ENCODE peak calls at places on chromosome 12, in ten cellular contexts. U is cardiac fibroblast; D is Right ventricle myocardium inferior; Z is K562; N is frontal cortex; S is activated CD4-positive, alpha-beta T cell treated with anti-CD3 and anti-CD28 coated beads, Interleukin-2, amount 50 U/mL, for 48 hours; T is H4; A is stimulated activated CD4-positive, alpha-beta T cell treated with anti-CD3 and anti-CD28 coated beads, TNF-alpha, amount 100 ng/mL, for 48 hours; V is naive B cell; E is NCI-H1092 treated with DMSO at 0.1 percent for 48 hours. I is an unnamed sample.

GRCh38 chr12:1663440-1664132 is 27.3 kb upstream of the ADIPOR2 start:
- DNase-seq in U (no peak), D (no peak), Z (no peak), N (no peak), S (no peak), T (no peak), A (no peak), V (no peak), E (no peak), I (no peak)

GRCh38 chr12:104218935-104219334 is 3.4 kb downstream of the TXNRD1 start:
- DNase-seq in U (peak), D (no peak), Z (no peak), N (no peak), S (no peak), T (peak), A (no peak), V (no peak), E (no peak), I (no peak)

GRCh38 chr12:132414634-132415340 is 75.2 kb upstream of the FBRSL1 start:
- DNase-seq in U (peak), D (peak), Z (peak), N (peak), S (peak), T (peak), A (peak), V (peak), E (peak), I (peak)

GRCh38 chr12:47527816-47528215 is 178.0 kb downstream of the RPAP3 start:
- DNase-seq in U (peak), D (no peak), Z (no peak), N (no peak), S (no peak), T (no peak), A (no peak), V (no peak), E (no peak), I (no peak)

GRCh38 chr12:116288735-116289134 is 11.2 kb upstream of the MED13L start:
- DNase-seq in U (no peak), D (no peak), Z (no peak), N (no peak), S (no peak), T (no peak), A (no peak), V (no peak), E (no peak), I (no peak)

GRCh38 chr12:20105938-20106337 is 262.4 kb upstream of the PDE3A start:
- DNase-seq in U (peak), D (no peak), Z (no peak), N (no peak), S (no peak), T (no peak), A (no peak), V (no peak), E (no peak), I (no peak)

GRCh38 chr12:103768467-103769123 is 72.4 kb downstream of the NT5DC3 start:
- DNase-seq in U (no peak), D (no peak), Z (no peak), N (no peak), S (no peak), T (no peak), A (no peak), V (no peak), E (no peak), I (no peak)

GRCh38 chr12:91920740-91921139 is 224.9 kb downstream of the BTG1 start:
- DNase-seq in U (no peak), D (no peak), Z (no peak), N (no peak), S (no peak), T (no peak), A (no peak), V (no peak), E (no peak), I (no peak)

GRCh38 chr12:75483411-75483810 is 2.9 kb downstream of the GLIPR1 start:
- DNase-seq in U (peak), D (no peak), Z (no peak), N (no peak), S (no peak), T (no peak), A (no peak), V (no peak), E (no peak), I (no peak)

GRCh38 chr12:57477710-57478681 is 1.7 kb downstream of the ARHGAP9 start:
- DNase-seq in U (peak), D (no peak), Z (peak), N (no peak), S (peak), T (no peak), A (peak), V (peak), E (no peak), I (no peak)

GRCh38 chr12:93484315-93484981 is 17.1 kb downstream of the MRPL42 start:
- DNase-seq in U (peak), D (no peak), Z (no peak), N (no peak), S (no peak), T (peak), A (no peak), V (no peak), E (no peak), I (no peak)

GRCh38 chr12:89497467-89497866 is 27.1 kb downstream of the GALNT4 start:
- DNase-seq in U (no peak), D (no peak), Z (no peak), N (no peak), S (no peak), T (no peak), A (no peak), V (no peak), E (no peak), I (no peak)

GRCh38 chr12:85779768-85780167 is 56.4 kb downstream of the RASSF9 start:
- DNase-seq in U (no peak), D (no peak), Z (no peak), N (no peak), S (no peak), T (no peak), A (no peak), V (no peak), E (peak), I (peak)

GRCh38 chr12:100473716-100474150 is at the start of gene NR1H4:
- DNase-seq in U (peak), D (no peak), Z (no peak), N (no peak), S (no peak), T (no peak), A (no peak), V (no peak), E (no peak), I (no peak)

GRCh38 chr12:115468087-115468510 is 784.1 kb upstream of the TBX3 start:
- DNase-seq in U (peak), D (no peak), Z (no peak), N (no peak), S (no peak), T (peak), A (no peak), V (no peak), E (no peak), I (peak)

GRCh38 chr12:95633049-95633545 is 81.8 kb upstream of the USP44 start:
- DNase-seq in U (peak), D (no peak), Z (no peak), N (no peak), S (peak), T (peak), A (no peak), V (no peak), E (no peak), I (no peak)

GRCh38 chr12:125376422-125376821 is 311.2 kb downstream of the AACS start:
- DNase-seq in U (no peak), D (peak), Z (no peak), N (no peak), S (no peak), T (no peak), A (no peak), V (no peak), E (no peak), I (no peak)

GRCh38 chr12:6113691-6114475 is 10.6 kb downstream of the VWF start:
- DNase-seq in U (no peak), D (no peak), Z (no peak), N (no peak), S (no peak), T (no peak), A (no peak), V (no peak), E (no peak), I (no peak)